ENCODE peak calls at places on chromosome 1, in ten cellular contexts. Z is GM23338, E is epithelial cell of proximal tubule, D is lower leg skin, T is right atrium auricular region, Y is fibroblast of lung, H is cardiac muscle cell, C is fibroblast of pulmonary artery, R is ovary, S is lower lobe of right lung. I is an unnamed sample.

GRCh38 chr1:183633676-183634343 is 1.8 kb downstream of the ARPC5 start:
- DNase-seq in R (no peak), E (no peak), D (no peak), S (no peak), H (peak; percentile 92), T (no peak), Y (peak; percentile 92), Z (peak; percentile 72), C (peak; percentile 92), I (peak; percentile 86)

GRCh38 chr1:15326691-15327530 is 79.9 kb downstream of the FHAD1 start:
- DNase-seq in Y (peak; percentile 86), D (no peak), E (no peak), H (peak; percentile 40), T (no peak), R (no peak), S (no peak), C (no peak), Z (no peak), I (peak; percentile 78)

GRCh38 chr1:2854151-2854550 is 52.7 kb upstream of the TTC34 start:
- DNase-seq in E (no peak), D (no peak), C (no peak), S (peak; percentile 24), R (no peak), Y (no peak), T (no peak), H (no peak), Z (no peak), I (no peak)

GRCh38 chr1:172902861-172903381 is 147.8 kb downstream of the TNFSF18 start:
- DNase-seq in Z (no peak), Y (peak; percentile 92), R (no peak), C (peak; percentile 44), D (no peak), S (no peak), H (no peak), E (no peak), T (no peak), I (peak; percentile 82)

GRCh38 chr1:235329139-235329808 is 904 bp downstream of the GGPS1 start:
- DNase-seq in Y (peak; percentile 49), H (no peak), C (peak; percentile 46), R (no peak), E (peak; percentile 41), S (no peak), T (no peak), Z (peak; percentile 47), D (peak; percentile 19), I (peak; percentile 71)

GRCh38 chr1:150515328-150516049 is at the start of gene FALEC:
- DNase-seq in D (peak; percentile 94), C (peak; percentile 96), S (peak; percentile 99), Z (peak; percentile 98), E (no peak), Y (peak; percentile 94), H (peak; percentile 98), T (peak; percentile 96), R (peak; percentile 97), I (peak; percentile 96)

GRCh38 chr1:180777072-180777689 is 135.5 kb upstream of the KIAA1614 start:
- DNase-seq in S (no peak), D (no peak), H (no peak), Z (no peak), T (no peak), R (no peak), Y (no peak), E (no peak), C (no peak), I (no peak)

GRCh38 chr1:98428864-98429263 is 232.7 kb upstream of the SNX7 start:
- DNase-seq in D (no peak), E (no peak), T (no peak), S (no peak), C (no peak), H (no peak), Z (no peak), Y (no peak), R (no peak), I (no peak)

GRCh38 chr1:180167021-180167701 is 12.5 kb downstream of the QSOX1 start:
- DNase-seq in R (peak; percentile 56), T (no peak), H (peak; percentile 37), Y (no peak), C (peak; percentile 38), D (no peak), E (no peak), S (no peak), Z (no peak), I (no peak)

GRCh38 chr1:110249256-110249655 is 39.1 kb downstream of the KCNC4 start:
- DNase-seq in H (no peak), Y (no peak), T (no peak), E (no peak), C (no peak), S (no peak), R (no peak), Z (no peak), D (no peak), I (no peak)

GRCh38 chr1:150810958-150811676 is 3.1 kb upstream of the CTSK start:
- DNase-seq in D (no peak), Z (no peak), E (no peak), S (no peak), Y (no peak), H (no peak), C (no peak), R (no peak), T (no peak), I (no peak)

GRCh38 chr1:2304282-2304681 is 76.2 kb downstream of the SKI start:
- DNase-seq in T (no peak), R (no peak), E (no peak), C (no peak), D (no peak), Y (no peak), Z (no peak), H (no peak), S (no peak), I (no peak)

DNA sequence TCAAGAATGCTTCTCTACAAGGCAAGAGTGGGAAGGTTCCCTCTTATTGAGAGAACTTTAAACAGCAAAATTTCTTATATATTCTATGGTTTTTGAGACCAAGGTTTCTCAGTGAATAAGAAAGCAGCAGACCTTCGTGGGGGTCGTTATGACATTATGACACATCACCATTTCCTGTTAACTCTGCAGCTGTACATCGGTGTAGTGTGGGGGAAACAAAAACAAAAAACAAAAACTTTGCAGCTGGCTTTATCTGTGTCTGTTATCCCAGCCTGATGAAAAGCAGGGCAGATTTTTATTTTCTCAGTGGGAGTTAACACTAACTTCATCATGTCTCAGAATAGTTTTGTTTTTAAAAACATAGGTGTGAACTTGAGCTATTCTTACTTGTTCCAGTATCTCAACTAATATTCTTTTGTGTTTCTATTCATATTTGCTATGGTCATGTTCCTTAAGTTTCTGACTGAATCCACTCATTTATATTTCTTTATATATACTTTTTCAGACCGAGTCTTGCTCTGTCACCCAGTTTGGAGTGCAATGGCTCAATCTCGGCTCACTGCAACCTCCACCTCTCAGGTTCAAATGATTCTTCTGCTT is 2.1 kb downstream of the SDE2 start:
- DNase-seq in E (no peak), Z (no peak), H (peak; percentile 53), S (no peak), Y (peak; percentile 23), T (no peak), R (no peak), D (no peak), C (peak; percentile 56), I (peak; percentile 17)
- H3K4me3 ChIP-seq in E (no peak overlapping the region), Z (no peak overlapping the region), H (no peak overlapping the region), S (no peak overlapping the region), Y (no peak overlapping the region), T (no peak overlapping the region), R (no peak overlapping the region), D (no peak overlapping the region), C (peak overlapping the region; percentile 0), I (no peak overlapping the region)

DNA sequence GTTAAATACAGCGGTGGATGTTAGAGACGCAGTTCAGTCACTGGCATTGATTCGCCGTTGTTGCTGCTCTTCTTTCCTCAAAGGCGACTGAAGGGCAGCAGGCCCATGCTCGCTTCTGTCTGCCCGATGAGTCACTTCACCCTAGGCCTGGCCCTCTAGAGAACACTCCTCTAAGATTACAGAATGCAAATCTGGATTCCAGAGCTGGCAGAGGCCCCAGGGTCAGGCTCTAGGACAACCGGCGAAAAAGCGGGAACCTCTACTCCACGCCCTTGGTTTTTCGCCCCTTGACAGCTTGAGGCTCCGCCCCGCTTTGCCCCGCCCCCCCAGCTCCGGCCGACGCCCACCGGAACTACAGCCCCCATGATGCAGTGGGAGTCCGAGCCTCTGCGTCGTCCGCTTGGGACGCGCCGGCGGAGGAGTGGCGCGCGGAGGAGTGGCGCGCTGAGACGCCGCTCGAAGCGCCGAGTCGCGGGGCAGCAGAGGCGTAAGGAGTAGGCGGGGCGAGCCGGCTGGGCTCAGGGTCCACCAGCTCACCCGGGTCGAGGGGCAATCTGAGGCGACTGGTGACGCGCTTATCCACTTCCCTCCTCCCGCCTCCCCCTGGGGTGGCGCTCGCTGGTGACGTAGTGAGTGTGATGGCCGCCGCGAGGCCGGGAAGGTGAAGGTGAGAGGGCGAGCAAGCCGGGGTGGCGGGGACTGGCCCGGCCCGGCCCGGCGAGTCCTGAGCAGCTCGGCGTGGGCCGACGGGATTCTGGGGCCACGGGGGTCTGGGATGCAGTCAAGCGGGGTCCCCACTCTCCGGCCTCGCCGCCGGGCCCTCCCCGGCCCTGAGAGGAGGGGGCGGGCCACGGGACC is at the start of gene MFN2:
- DNase-seq in D (peak; percentile 95), Z (peak; percentile 99), C (peak; percentile 98), E (peak; percentile 53), S (peak; percentile 96), H (peak; percentile 99), T (peak; percentile 97), Y (peak; percentile 96), R (peak; percentile 94), I (peak; percentile 98)
- TF ChIP-seq CTCF in D (no peak), Z (no peak), C (no peak), E (no peak), S (no peak), H (no peak), T (no peak), Y (no peak), R (no peak), I (no peak)

DNA sequence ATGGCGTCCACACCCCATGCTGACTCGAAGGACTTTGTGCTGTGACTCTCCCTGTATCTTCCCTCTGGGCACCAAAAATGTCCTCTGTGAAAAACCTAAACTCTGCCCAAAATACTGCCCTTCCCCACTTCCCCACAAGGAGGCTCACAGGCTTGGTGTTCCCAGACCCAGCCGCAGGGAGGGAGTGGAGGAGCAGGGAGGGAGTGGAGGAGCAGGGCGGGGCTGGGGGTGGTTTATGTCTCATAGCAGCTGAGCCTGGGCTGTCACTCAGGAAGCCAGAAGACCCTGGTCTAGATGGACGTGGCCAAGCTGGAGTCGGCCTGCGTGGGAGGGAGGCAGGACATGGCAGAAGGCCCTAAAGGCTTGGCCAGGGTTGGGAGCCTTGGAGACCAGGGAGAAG is 461.7 kb downstream of the PTPRU start:
- DNase-seq in S (no peak), T (no peak), H (peak; percentile 82), R (no peak), D (no peak), C (peak; percentile 74), E (no peak), Z (peak; percentile 83), Y (peak; percentile 75), I (peak; percentile 68)
- H3K4me3 ChIP-seq in S (no peak overlapping the region), T (no peak overlapping the region), H (no peak overlapping the region), R (no peak overlapping the region), D (no peak overlapping the region), C (no peak overlapping the region), E (no peak overlapping the region), Z (no peak overlapping the region), Y (no peak overlapping the region), I (no peak overlapping the region)

DNA sequence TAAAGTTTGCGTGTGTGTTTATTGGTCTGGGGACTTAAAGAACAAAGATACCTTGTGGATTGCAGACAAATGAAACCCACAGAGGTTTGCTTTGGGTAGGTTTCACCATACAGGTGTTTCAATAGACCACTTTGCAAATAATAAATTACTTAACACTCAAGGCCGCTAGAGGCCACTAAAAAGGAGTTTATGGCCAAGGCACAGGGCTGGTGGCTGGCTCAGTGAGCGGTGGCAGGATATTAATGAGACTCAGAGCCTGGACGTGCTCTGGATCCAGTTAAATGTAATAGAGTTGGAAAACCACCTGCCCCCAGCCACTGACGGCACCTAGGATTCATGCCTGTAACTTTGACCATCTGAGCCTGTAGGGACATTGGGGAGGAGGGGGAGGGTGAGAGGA is 44.5 kb downstream of the LRRC38 start:
- DNase-seq in H (peak; percentile 17), S (no peak), R (no peak), T (no peak), C (peak; percentile 13), D (no peak), Z (peak; percentile 48), Y (no peak), E (no peak), I (no peak)
- TF ChIP-seq CTCF in H (no peak), S (no peak), R (no peak), T (no peak), C (peak; percentile 19), D (no peak), Z (peak; percentile 55), Y (no peak), E (no peak), I (no peak)

I was measured in foreskin fibroblast.